ENCODE peak calls at places on chromosomes 3 and 15, in four cellular contexts. D, Z, F and N are unnamed samples. For H3K4me1, the result is how much of the 10 kb centered on the place peaks cover.

GRCh38 chr3:146889616-146890015 is 284.5 kb upstream of the PLSCR5 start:
- DNase-seq in D (no peak), Z (no peak), F (no peak), N (no peak)

GRCh38 chr15:66498501-66499386 is 1.2 kb upstream of the SNAPC5 start:
- DNase-seq in D (peak), Z (no peak), F (no peak), N (peak)

GRCh38 chr3:197878427-197878826 is 71.6 kb upstream of the RPL35A start:
- DNase-seq in D (no peak), Z (no peak), F (no peak), N (no peak)

GRCh38 chr3:98568402-98568801 is 25.0 kb downstream of the CPOX start:
- DNase-seq in D (no peak), Z (no peak), F (no peak), N (no peak)

GRCh38 chr15:56040081-56041035 is 46.9 kb upstream of the NEDD4 start:
- DNase-seq in D (no peak), Z (peak), F (peak), N (peak)

GRCh38 chr3:71931930-71932329 is 147.0 kb upstream of the PROK2 start:
- DNase-seq in D (no peak), Z (no peak), F (no peak), N (no peak)

GRCh38 chr3:11626084-11626463 is 17.6 kb downstream of the VGLL4 start:
- DNase-seq in D (peak), Z (no peak), F (no peak), N (no peak)

GRCh38 chr15:74045184-74045583 is 37.2 kb downstream of the GOLGA6A start:
- DNase-seq in D (no peak), Z (no peak), F (no peak), N (no peak)

GRCh38 chr3:158105124-158105709 is 1.0 kb downstream of the SHOX2 start:
- DNase-seq in D (peak), Z (no peak), F (peak), N (peak)

GRCh38 chr3:146020969-146021368 is 140.0 kb downstream of the PLOD2 start:
- DNase-seq in D (no peak), Z (no peak), F (no peak), N (peak)

GRCh38 chr3:128992926-128993460 is 883 bp downstream of the CFAP92 start:
- DNase-seq in D (no peak), Z (no peak), F (no peak), N (no peak)

GRCh38 chr3:134092231-134092701 is 62.5 kb upstream of the SLCO2A1 start:
- DNase-seq in D (no peak), Z (no peak), F (no peak), N (no peak)

GRCh38 chr3:141656771-141657170 is 81.3 kb upstream of the RNF7 start:
- DNase-seq in D (no peak), Z (no peak), F (no peak), N (no peak)

GRCh38 chr15:45253330-45253729 is 1.3 kb downstream of the SLC28A2 start:
- DNase-seq in D (peak), Z (no peak), F (peak), N (peak)

GRCh38 chr15:50773389-50773788 is 7.9 kb upstream of the SPPL2A start:
- DNase-seq in D (no peak), Z (no peak), F (no peak), N (no peak)

GRCh38 chr15:65067645-65068416 is at the start of gene RASL12:
- DNase-seq in D (no peak), Z (no peak), F (peak), N (peak)

GRCh38 chr15:72968531-72968922 is 83.7 kb upstream of the NEO1 start:
- DNase-seq in D (peak), Z (no peak), F (no peak), N (no peak)

GRCh38 chr3:58107597-58107996 is 99.4 kb downstream of the FLNB start:
- DNase-seq in D (no peak), Z (no peak), F (no peak), N (no peak)

GRCh38 chr3:30347679-30348216 is 258.7 kb upstream of the TGFBR2 start:
- DNase-seq in D (no peak), Z (no peak), F (no peak), N (no peak)

GRCh38 chr15:20340331-20340811 is 201.2 kb downstream of the GOLGA6L6 start:
- DNase-seq in D (no peak), Z (no peak), F (peak), N (no peak)

GRCh38 chr3:14627815-14628214 is 23.7 kb upstream of the CCDC174 start:
- DNase-seq in D (peak), Z (no peak), F (no peak), N (no peak)

GRCh38 chr3:159872374-159873109 is 116.1 kb upstream of the IL12A start:
- DNase-seq in D (no peak), Z (peak), F (no peak), N (no peak)

GRCh38 chr15:94154255-94154654 is 77.1 kb upstream of the MCTP2 start:
- DNase-seq in D (no peak), Z (no peak), F (no peak), N (no peak)

DNA sequence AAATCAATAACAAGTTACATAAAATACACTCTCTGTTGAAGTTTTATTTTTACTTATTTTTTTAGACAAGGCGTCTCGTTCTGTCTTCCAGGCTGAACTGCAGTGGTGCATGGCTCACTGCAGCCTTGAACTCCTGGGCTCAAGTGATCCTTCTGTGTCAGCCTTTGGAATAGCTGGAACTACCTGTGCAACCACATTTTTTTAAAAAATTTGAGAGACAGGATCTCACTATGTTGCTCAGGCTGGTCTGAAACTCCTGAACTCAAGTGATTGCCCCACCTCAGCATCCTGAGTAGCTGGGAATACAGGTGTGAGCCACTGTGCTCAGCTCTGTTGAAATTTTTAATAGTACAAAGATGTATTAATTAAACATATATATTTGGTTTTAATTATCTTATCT is 614.3 kb upstream of the ARRDC4 start:
- DNase-seq in D (no peak), Z (no peak), F (no peak), N (no peak)
- H3K4me2 ChIP-seq in D (no peak), Z (no peak), F (no peak), N (no peak)

GRCh38 chr15:90212221-90213079 is 11.3 kb downstream of the SEMA4B start:
- DNase-seq in D (no peak), Z (no peak), F (no peak), N (no peak)
- H2AFZ ChIP-seq in D (no peak), Z (no peak), F (no peak), N (no peak)

DNA sequence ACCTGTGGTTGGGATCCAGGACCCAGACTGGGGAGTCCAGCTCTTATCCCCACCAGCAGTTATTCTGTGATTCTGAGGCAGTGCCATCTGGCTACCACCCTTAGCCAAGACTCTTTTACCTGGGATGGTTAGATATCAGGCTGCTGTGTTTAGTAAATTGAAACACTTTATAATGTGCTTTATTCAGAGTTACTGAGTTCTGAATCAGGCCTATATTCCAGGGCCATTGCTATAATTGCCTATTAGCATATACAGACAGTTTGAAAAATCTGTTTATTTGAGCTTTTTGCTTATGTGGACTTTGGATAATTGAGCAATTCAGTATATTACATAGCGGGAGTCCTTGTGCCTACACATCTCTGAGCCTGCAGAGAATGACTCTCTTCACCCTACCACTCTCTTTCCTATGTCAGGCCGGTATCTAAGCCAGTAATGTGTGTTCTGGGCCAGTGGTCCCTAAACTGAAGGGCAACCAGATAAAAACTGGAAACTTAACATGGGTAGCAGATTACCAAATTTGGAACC is 45.4 kb upstream of the TRAK1 start:
- DNase-seq in D (no peak), Z (no peak), F (no peak), N (no peak)
- H3K4me1 ChIP-seq in D (half or more), Z (under half), F (under half), N (under half)

DNA sequence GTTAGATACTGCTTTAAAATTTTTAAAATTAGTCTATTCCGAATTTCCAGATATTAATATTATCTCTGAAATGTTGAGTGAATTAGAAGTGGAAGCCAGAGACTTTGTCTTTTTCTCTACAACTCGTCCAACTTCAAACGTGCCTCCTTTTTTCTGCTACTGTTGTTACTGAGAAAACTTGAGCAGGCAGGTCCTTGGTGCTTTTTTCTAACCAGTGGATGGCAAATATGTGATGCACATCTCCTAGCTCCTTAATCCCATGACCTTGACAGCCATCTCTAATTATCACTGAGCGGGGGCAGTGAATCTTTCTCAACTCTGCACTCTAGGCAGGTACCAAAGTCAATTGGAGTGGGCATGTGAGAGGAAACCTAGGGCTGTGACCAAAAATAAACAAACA is 50.7 kb downstream of the FNDC3B start:
- DNase-seq in D (no peak), Z (no peak), F (no peak), N (no peak)
- H3K4me2 ChIP-seq in D (no peak), Z (no peak), F (no peak), N (no peak)